ENCODE peak calls at places on chromosomes 16 and 17, in six cellular contexts. One of them, this sample, is unnamed.

GRCh38 chr16:56357291-56357764 is 68.0 kb downstream of the AMFR start:
- DNase-seq in hypothalamus: no peak
- DNase-seq in activated naive CD4-positive, alpha-beta T cell: no peak
- DNase-seq in GOT3: no peak
- DNase-seq in endothelial cell of umbilical vein: peak
- DNase-seq in A549: no peak
- DNase-seq in this sample: peak

GRCh38 chr17:38324141-38324540 is 19.6 kb downstream of the GPR179 start:
- DNase-seq in hypothalamus: no peak
- DNase-seq in activated naive CD4-positive, alpha-beta T cell: no peak
- DNase-seq in GOT3: no peak
- DNase-seq in endothelial cell of umbilical vein: peak
- DNase-seq in A549: no peak
- DNase-seq in this sample: no peak

GRCh38 chr17:35448214-35448898 is at the start of gene SLFN13:
- DNase-seq in hypothalamus: no peak
- DNase-seq in activated naive CD4-positive, alpha-beta T cell: peak
- DNase-seq in GOT3: no peak
- DNase-seq in endothelial cell of umbilical vein: peak
- DNase-seq in A549: peak
- DNase-seq in this sample: peak

GRCh38 chr16:49698931-49699715 is 156.8 kb downstream of the ZNF423 start:
- DNase-seq in hypothalamus: no peak
- DNase-seq in activated naive CD4-positive, alpha-beta T cell: no peak
- DNase-seq in GOT3: peak
- DNase-seq in endothelial cell of umbilical vein: no peak
- DNase-seq in A549: no peak
- DNase-seq in this sample: no peak

GRCh38 chr16:79430129-79430789 is 170.3 kb downstream of the MAF start:
- DNase-seq in hypothalamus: no peak
- DNase-seq in activated naive CD4-positive, alpha-beta T cell: no peak
- DNase-seq in GOT3: no peak
- DNase-seq in endothelial cell of umbilical vein: no peak
- DNase-seq in A549: no peak
- DNase-seq in this sample: no peak

GRCh38 chr16:50153648-50154368 is 702 bp downstream of the TENT4B start:
- DNase-seq in hypothalamus: no peak
- DNase-seq in activated naive CD4-positive, alpha-beta T cell: no peak
- DNase-seq in GOT3: no peak
- DNase-seq in endothelial cell of umbilical vein: peak
- DNase-seq in A549: peak
- DNase-seq in this sample: no peak

GRCh38 chr17:673200-673681 is 41.4 kb downstream of the VPS53 start:
- DNase-seq in hypothalamus: no peak
- DNase-seq in activated naive CD4-positive, alpha-beta T cell: no peak
- DNase-seq in GOT3: no peak
- DNase-seq in endothelial cell of umbilical vein: no peak
- DNase-seq in A549: no peak
- DNase-seq in this sample: no peak

GRCh38 chr17:41528959-41529353 is 848 bp upstream of the KRT19 start:
- DNase-seq in hypothalamus: no peak
- DNase-seq in activated naive CD4-positive, alpha-beta T cell: no peak
- DNase-seq in GOT3: no peak
- DNase-seq in endothelial cell of umbilical vein: no peak
- DNase-seq in A549: no peak
- DNase-seq in this sample: no peak

GRCh38 chr17:50352072-50352692 is 6.3 kb downstream of the XYLT2 start:
- DNase-seq in hypothalamus: no peak
- DNase-seq in activated naive CD4-positive, alpha-beta T cell: no peak
- DNase-seq in GOT3: no peak
- DNase-seq in endothelial cell of umbilical vein: no peak
- DNase-seq in A549: no peak
- DNase-seq in this sample: no peak